ENCODE peak calls at places on chromosomes 11 and 22, in six cellular contexts. I is kidney tubule cell, K is NCI-H1436, R is aorta, H is memory B cell, L is GM12878. E is an unnamed sample.

GRCh38 chr11:57256119-57256518 is 19.1 kb upstream of the APLNR start:
- DNase-seq in I (no peak), K (no peak), R (no peak), H (no peak), L (no peak), E (no peak)

GRCh38 chr22:33271390-33272161 is 213.4 kb upstream of the SYN3 start:
- DNase-seq in I (peak), K (no peak), R (peak), H (peak), L (peak), E (peak)

GRCh38 chr22:49123621-49124192 is 704.0 kb downstream of the BRD1 start:
- DNase-seq in I (no peak), K (no peak), R (no peak), H (no peak), L (no peak), E (no peak)

GRCh38 chr22:49230194-49230577 is 597.5 kb downstream of the BRD1 start:
- DNase-seq in I (no peak), K (no peak), R (no peak), H (no peak), L (no peak), E (no peak)

GRCh38 chr11:13052130-13052541 is 43.0 kb downstream of the RASSF10 start:
- DNase-seq in I (no peak), K (no peak), R (no peak), H (no peak), L (no peak), E (no peak)

GRCh38 chr22:31103899-31104694 is 3.3 kb downstream of the SELENOM start:
- DNase-seq in I (no peak), K (no peak), R (peak), H (no peak), L (no peak), E (no peak)

GRCh38 chr11:44865866-44866272 is 84.8 kb downstream of the TP53I11 start:
- DNase-seq in I (no peak), K (no peak), R (no peak), H (no peak), L (no peak), E (no peak)

GRCh38 chr22:46815896-46816721 is 53.7 kb downstream of the TBC1D22A start:
- DNase-seq in I (peak), K (no peak), R (peak), H (no peak), L (no peak), E (no peak)

GRCh38 chr22:44748524-44748923 is 3.9 kb upstream of the ARHGAP8 start:
- DNase-seq in I (no peak), K (no peak), R (no peak), H (no peak), L (no peak), E (no peak)

GRCh38 chr22:28791841-28792490 is 8.4 kb downstream of the XBP1 start:
- DNase-seq in I (no peak), K (no peak), R (no peak), H (no peak), L (peak), E (peak)

GRCh38 chr11:2930705-2931415 is 1.6 kb upstream of the PHLDA2 start:
- DNase-seq in I (peak), K (no peak), R (peak), H (peak), L (peak), E (peak)

GRCh38 chr11:74142624-74143023 is 28.2 kb downstream of the C2CD3 start:
- DNase-seq in I (peak), K (no peak), R (no peak), H (no peak), L (no peak), E (no peak)

GRCh38 chr11:130203766-130204702 is 44.5 kb downstream of the ST14 start:
- DNase-seq in I (no peak), K (no peak), R (peak), H (no peak), L (no peak), E (no peak)

GRCh38 chr11:57644748-57645715 is 4.7 kb downstream of the YPEL4 start:
- DNase-seq in I (peak), K (peak), R (peak), H (peak), L (no peak), E (no peak)

GRCh38 chr11:47056261-47056915 is 119.8 kb downstream of the CSTPP1 start:
- DNase-seq in I (no peak), K (no peak), R (no peak), H (no peak), L (no peak), E (no peak)

GRCh38 chr11:79173615-79174014 is 267.2 kb downstream of the TENM4 start:
- DNase-seq in I (peak), K (no peak), R (no peak), H (no peak), L (no peak), E (no peak)

GRCh38 chr11:11069741-11070550 is 212.1 kb upstream of the ZBED5 start:
- DNase-seq in I (no peak), K (no peak), R (no peak), H (no peak), L (no peak), E (no peak)